ENCODE peak calls at places on chromosomes 5 and 9, in six cellular contexts. E is T-helper 1 cell; R is Calu3; C is gastrocnemius medialis; K is CD4-positive, alpha-beta T cell; L is lower lobe of right lung. V is an unnamed sample.

GRCh38 chr5:169946743-169947142 is 33.6 kb downstream of the INSYN2B start:
- DNase-seq in C (no peak), R (no peak), L (no peak), E (no peak), K (no peak), V (no peak)

GRCh38 chr5:21654-22233 is 70.2 kb upstream of the PLEKHG4B start:
- DNase-seq in E (no peak), K (no peak), R (peak), L (no peak), C (no peak), V (no peak)

GRCh38 chr9:18393340-18394130 is 80.4 kb upstream of the ADAMTSL1 start:
- DNase-seq in K (no peak), C (no peak), E (no peak), R (peak), L (no peak), V (no peak)

GRCh38 chr9:33148367-33149019 is 18.6 kb downstream of the B4GALT1 start:
- DNase-seq in C (no peak), E (no peak), R (no peak), L (no peak), K (no peak), V (no peak)

GRCh38 chr5:95853490-95853889 is 31.0 kb upstream of the GLRX start:
- DNase-seq in C (no peak), L (no peak), E (no peak), R (no peak), K (no peak), V (no peak)

GRCh38 chr5:67255881-67256280 is 59.3 kb upstream of the CD180 start:
- DNase-seq in R (no peak), E (no peak), C (no peak), K (no peak), L (no peak), V (no peak)

GRCh38 chr5:159605585-159605984 is 275.3 kb upstream of the IL12B start:
- DNase-seq in L (no peak), K (no peak), R (no peak), C (no peak), E (no peak), V (no peak)

GRCh38 chr5:37248387-37248969 is 698 bp downstream of the CPLANE1 start:
- DNase-seq in R (no peak), C (no peak), E (no peak), K (no peak), L (no peak), V (no peak)